ENCODE peak calls at places on chromosomes 16 and 17, in nine cellular contexts. O is stimulated activated naive B cell treated with anti-CD40 and anti-IgM and Interleukin-4, amounts not matched to agents 10 μg/mL and 1 μg/mL and 100 μg/mL, for 72 hours; K is RCC 7860; I is ACHN; Z is HFF-Myc; V is adipocyte; L is sciatic nerve; E is HTR-8/SVneo; T is NCI-H1930. U is an unnamed sample.

GRCh38 chr17:41393294-41393693 is 4.1 kb downstream of the KRT31 start:
- DNase-seq in Z (no peak), T (no peak), I (no peak), L (no peak), K (no peak), O (no peak), E (no peak), V (no peak), U (no peak)

GRCh38 chr17:31517524-31517923 is 126.0 kb downstream of the RAB11FIP4 start:
- DNase-seq in L (no peak), E (peak; percentile 37), O (no peak), V (no peak), T (no peak), I (peak; percentile 19), Z (no peak), K (no peak), U (no peak)

GRCh38 chr16:54102888-54103866 is 183.4 kb downstream of the IRX3 start:
- DNase-seq in T (no peak), I (no peak), K (no peak), V (no peak), E (no peak), O (no peak), L (no peak), Z (no peak), U (no peak)

GRCh38 chr16:17555176-17555575 is 84.4 kb upstream of the XYLT1 start:
- DNase-seq in K (peak; percentile 53), E (no peak), L (no peak), V (peak; percentile 16), T (no peak), Z (peak; percentile 66), I (no peak), O (no peak), U (no peak)

GRCh38 chr17:39769974-39770587 is 32.3 kb downstream of the GRB7 start:
- DNase-seq in O (peak; percentile 68), E (peak; percentile 69), V (no peak), T (peak; percentile 42), L (no peak), K (no peak), Z (peak; percentile 93), I (no peak), U (peak; percentile 13)

GRCh38 chr17:79003661-79004411 is 5.7 kb downstream of the CANT1 start:
- DNase-seq in E (no peak), I (no peak), T (no peak), K (no peak), V (no peak), Z (no peak), O (no peak), L (peak; percentile 35), U (no peak)

GRCh38 chr17:41060052-41060604 is at the start of gene KRTAP2-3:
- DNase-seq in Z (peak; percentile 78), V (peak; percentile 91), O (no peak), L (no peak), K (peak; percentile 97), E (peak; percentile 68), I (peak; percentile 98), T (no peak), U (peak; percentile 45)

GRCh38 chr17:79537686-79538085 is 73.2 kb downstream of the RBFOX3 start:
- DNase-seq in L (no peak), I (no peak), T (no peak), V (no peak), E (no peak), K (no peak), O (no peak), Z (no peak), U (no peak)

GRCh38 chr16:1003551-1004347 is 22.2 kb downstream of the SOX8 start:
- DNase-seq in L (no peak), Z (no peak), V (no peak), T (no peak), K (peak; percentile 32), O (no peak), I (peak; percentile 48), E (no peak), U (no peak)

GRCh38 chr17:79850571-79851460 is 11.6 kb upstream of the CBX4 start:
- DNase-seq in K (peak; percentile 98), E (peak; percentile 91), I (peak; percentile 95), T (no peak), O (no peak), L (no peak), V (peak; percentile 52), Z (no peak), U (no peak)

GRCh38 chr17:7888184-7888920 is at the start of gene CHD3:
- DNase-seq in Z (no peak), E (no peak), L (no peak), K (no peak), I (no peak), V (peak; percentile 53), T (no peak), O (no peak), U (no peak)

GRCh38 chr17:73599599-73599998 is 44.6 kb downstream of the SDK2 start:
- DNase-seq in K (no peak), Z (no peak), E (no peak), L (no peak), V (no peak), T (no peak), I (no peak), O (no peak), U (no peak)

GRCh38 chr17:65447823-65448222 is 113.6 kb downstream of the AXIN2 start:
- DNase-seq in E (no peak), T (no peak), V (no peak), L (no peak), O (no peak), I (no peak), K (no peak), Z (no peak), U (no peak)

GRCh38 chr17:21210411-21211076 is 3.4 kb downstream of the TMEM11 start:
- DNase-seq in Z (no peak), O (no peak), V (no peak), E (no peak), I (no peak), K (no peak), L (no peak), T (no peak), U (no peak)

GRCh38 chr17:42685831-42686230 is 3.5 kb downstream of the CNTNAP1 start:
- DNase-seq in E (no peak), K (no peak), V (no peak), Z (no peak), I (no peak), L (no peak), O (no peak), T (no peak), U (no peak)

U was measured in Panc1.